ENCODE peak calls at places on chromosomes 6 and 20, in six cellular contexts. One of them, this sample, is unnamed.

GRCh38 chr6:159929819-159930218 is 39.0 kb downstream of the MAS1 start:
- DNase-seq in H9: no peak
- DNase-seq in H1: no peak
- DNase-seq in neuronal stem cell: no peak
- DNase-seq in trophoblast cell: no peak
- DNase-seq in mesenchymal stem cell: no peak
- DNase-seq in this sample: no peak

GRCh38 chr6:54801669-54802068 is 44.9 kb upstream of the FAM83B start:
- DNase-seq in neuronal stem cell: no peak
- DNase-seq in H1: no peak
- DNase-seq in mesenchymal stem cell: peak
- DNase-seq in H9: no peak
- DNase-seq in trophoblast cell: peak
- DNase-seq in this sample: peak

GRCh38 chr6:122783401-122783800 is 3.9 kb downstream of the FABP7 start:
- DNase-seq in trophoblast cell: no peak
- DNase-seq in neuronal stem cell: no peak
- DNase-seq in H1: no peak
- DNase-seq in mesenchymal stem cell: no peak
- DNase-seq in H9: no peak
- DNase-seq in this sample: no peak

GRCh38 chr6:101517632-101518031 is 124.1 kb downstream of the GRIK2 start:
- DNase-seq in H9: no peak
- DNase-seq in trophoblast cell: no peak
- DNase-seq in neuronal stem cell: no peak
- DNase-seq in H1: no peak
- DNase-seq in mesenchymal stem cell: no peak
- DNase-seq in this sample: no peak

GRCh38 chr6:146047356-146047755 is 18.5 kb downstream of the GRM1 start:
- DNase-seq in trophoblast cell: no peak
- DNase-seq in H1: no peak
- DNase-seq in neuronal stem cell: no peak
- DNase-seq in H9: no peak
- DNase-seq in mesenchymal stem cell: no peak
- DNase-seq in this sample: no peak

GRCh38 chr20:31836853-31837608 is 8.4 kb downstream of the FOXS1 start:
- DNase-seq in H1: no peak
- DNase-seq in mesenchymal stem cell: no peak
- DNase-seq in neuronal stem cell: no peak
- DNase-seq in trophoblast cell: no peak
- DNase-seq in H9: no peak
- DNase-seq in this sample: no peak

GRCh38 chr6:121143476-121143875 is 190.8 kb downstream of the TBC1D32 start:
- DNase-seq in neuronal stem cell: no peak
- DNase-seq in H9: no peak
- DNase-seq in trophoblast cell: peak
- DNase-seq in H1: no peak
- DNase-seq in mesenchymal stem cell: no peak
- DNase-seq in this sample: no peak

GRCh38 chr20:32968833-32969241 is 35.4 kb downstream of the SUN5 start:
- DNase-seq in H1: no peak
- DNase-seq in trophoblast cell: no peak
- DNase-seq in H9: peak
- DNase-seq in neuronal stem cell: no peak
- DNase-seq in mesenchymal stem cell: no peak
- DNase-seq in this sample: no peak

GRCh38 chr20:5080384-5080877 is 39.3 kb downstream of the PCNA start:
- DNase-seq in H1: no peak
- DNase-seq in trophoblast cell: peak
- DNase-seq in mesenchymal stem cell: peak
- DNase-seq in H9: no peak
- DNase-seq in neuronal stem cell: no peak
- DNase-seq in this sample: peak

GRCh38 chr6:71072508-71072907 is 115.6 kb upstream of the B3GAT2 start:
- DNase-seq in neuronal stem cell: peak
- DNase-seq in H1: no peak
- DNase-seq in trophoblast cell: no peak
- DNase-seq in H9: no peak
- DNase-seq in mesenchymal stem cell: peak
- DNase-seq in this sample: peak

GRCh38 chr6:20770776-20771175 is 236.5 kb downstream of the CDKAL1 start:
- DNase-seq in H9: no peak
- DNase-seq in H1: no peak
- DNase-seq in mesenchymal stem cell: no peak
- DNase-seq in neuronal stem cell: no peak
- DNase-seq in trophoblast cell: no peak
- DNase-seq in this sample: no peak

GRCh38 chr6:3489032-3489757 is 32.3 kb upstream of the SLC22A23 start:
- DNase-seq in neuronal stem cell: no peak
- DNase-seq in H1: no peak
- DNase-seq in mesenchymal stem cell: no peak
- DNase-seq in trophoblast cell: peak
- DNase-seq in H9: no peak
- DNase-seq in this sample: peak

GRCh38 chr20:62716198-62716940 is 7.7 kb downstream of the NTSR1 start:
- DNase-seq in H1: no peak
- DNase-seq in mesenchymal stem cell: no peak
- DNase-seq in trophoblast cell: no peak
- DNase-seq in H9: no peak
- DNase-seq in neuronal stem cell: no peak
- DNase-seq in this sample: peak

GRCh38 chr6:35973670-35974222 is 50.7 kb downstream of the SLC26A8 start:
- DNase-seq in neuronal stem cell: no peak
- DNase-seq in mesenchymal stem cell: peak
- DNase-seq in H1: no peak
- DNase-seq in H9: no peak
- DNase-seq in trophoblast cell: peak
- DNase-seq in this sample: no peak

GRCh38 chr6:109305028-109305427 is 77.2 kb downstream of the CD164 start:
- DNase-seq in mesenchymal stem cell: no peak
- DNase-seq in H1: no peak
- DNase-seq in neuronal stem cell: no peak
- DNase-seq in trophoblast cell: no peak
- DNase-seq in H9: no peak
- DNase-seq in this sample: no peak

GRCh38 chr6:80182291-80182690 is 75.8 kb downstream of the BCKDHB start:
- DNase-seq in neuronal stem cell: no peak
- DNase-seq in mesenchymal stem cell: peak
- DNase-seq in H9: no peak
- DNase-seq in trophoblast cell: no peak
- DNase-seq in H1: no peak
- DNase-seq in this sample: peak

GRCh38 chr6:132763269-132763668 is 5.6 kb upstream of the VNN2 start:
- DNase-seq in trophoblast cell: no peak
- DNase-seq in H1: no peak
- DNase-seq in neuronal stem cell: no peak
- DNase-seq in mesenchymal stem cell: peak
- DNase-seq in H9: no peak
- DNase-seq in this sample: no peak

GRCh38 chr6:9921366-9921765 is 493.5 kb downstream of the TFAP2A start:
- DNase-seq in neuronal stem cell: no peak
- DNase-seq in mesenchymal stem cell: no peak
- DNase-seq in H1: no peak
- DNase-seq in trophoblast cell: no peak
- DNase-seq in H9: no peak
- DNase-seq in this sample: no peak

GRCh38 chr6:170433163-170434095 is 119.7 kb downstream of the PSMB1 start:
- DNase-seq in H1: no peak
- DNase-seq in H9: no peak
- DNase-seq in trophoblast cell: no peak
- DNase-seq in mesenchymal stem cell: no peak
- DNase-seq in neuronal stem cell: no peak
- DNase-seq in this sample: no peak

GRCh38 chr6:33577106-33577535 is 3.0 kb downstream of the BAK1 start:
- DNase-seq in mesenchymal stem cell: no peak
- DNase-seq in H9: no peak
- DNase-seq in trophoblast cell: no peak
- DNase-seq in neuronal stem cell: no peak
- DNase-seq in H1: no peak
- DNase-seq in this sample: no peak

GRCh38 chr20:38581013-38581412 is at the start of gene ADIG:
- DNase-seq in H9: no peak
- DNase-seq in trophoblast cell: no peak
- DNase-seq in neuronal stem cell: no peak
- DNase-seq in mesenchymal stem cell: no peak
- DNase-seq in H1: no peak
- DNase-seq in this sample: no peak

GRCh38 chr6:10373642-10374359 is 41.1 kb downstream of the TFAP2A start:
- DNase-seq in mesenchymal stem cell: no peak
- DNase-seq in H9: no peak
- DNase-seq in trophoblast cell: peak
- DNase-seq in neuronal stem cell: no peak
- DNase-seq in H1: no peak
- DNase-seq in this sample: peak

GRCh38 chr20:1870792-1871550 is 24.2 kb upstream of the SIRPA start:
- DNase-seq in H1: no peak
- DNase-seq in trophoblast cell: no peak
- DNase-seq in H9: no peak
- DNase-seq in neuronal stem cell: no peak
- DNase-seq in mesenchymal stem cell: no peak
- DNase-seq in this sample: peak

GRCh38 chr6:107488875-107489635 is 862 bp upstream of the SOBP start:
- DNase-seq in H1: peak
- DNase-seq in trophoblast cell: peak
- DNase-seq in neuronal stem cell: no peak
- DNase-seq in mesenchymal stem cell: peak
- DNase-seq in H9: peak
- DNase-seq in this sample: peak

GRCh38 chr6:128357391-128358110 is 162.8 kb downstream of the PTPRK start:
- DNase-seq in H9: no peak
- DNase-seq in mesenchymal stem cell: no peak
- DNase-seq in neuronal stem cell: no peak
- DNase-seq in trophoblast cell: no peak
- DNase-seq in H1: no peak
- DNase-seq in this sample: no peak

GRCh38 chr6:134173007-134173690 is 120.7 kb upstream of the SLC2A12 start:
- DNase-seq in trophoblast cell: no peak
- DNase-seq in mesenchymal stem cell: no peak
- DNase-seq in H1: no peak
- DNase-seq in neuronal stem cell: no peak
- DNase-seq in H9: no peak
- DNase-seq in this sample: peak

GRCh38 chr20:33559212-33559611 is 69.3 kb downstream of the CBFA2T2 start:
- DNase-seq in trophoblast cell: no peak
- DNase-seq in mesenchymal stem cell: no peak
- DNase-seq in neuronal stem cell: no peak
- DNase-seq in H9: no peak
- DNase-seq in H1: no peak
- DNase-seq in this sample: no peak

GRCh38 chr6:37171141-37171969 is 1.4 kb downstream of the PIM1 start:
- DNase-seq in neuronal stem cell: peak
- DNase-seq in trophoblast cell: peak
- DNase-seq in H9: peak
- DNase-seq in mesenchymal stem cell: peak
- DNase-seq in H1: peak
- DNase-seq in this sample: peak

GRCh38 chr20:5864428-5864827 is 85.9 kb downstream of the TRMT6 start:
- DNase-seq in H9: no peak
- DNase-seq in H1: no peak
- DNase-seq in neuronal stem cell: no peak
- DNase-seq in trophoblast cell: no peak
- DNase-seq in mesenchymal stem cell: no peak
- DNase-seq in this sample: no peak

GRCh38 chr6:25613415-25613814 is 38.6 kb upstream of the SCGN start:
- DNase-seq in H1: no peak
- DNase-seq in neuronal stem cell: no peak
- DNase-seq in H9: no peak
- DNase-seq in trophoblast cell: no peak
- DNase-seq in mesenchymal stem cell: no peak
- DNase-seq in this sample: no peak

GRCh38 chr6:54085526-54085925 is 25.7 kb upstream of the MLIP start:
- DNase-seq in H9: no peak
- DNase-seq in H1: no peak
- DNase-seq in mesenchymal stem cell: peak
- DNase-seq in trophoblast cell: no peak
- DNase-seq in neuronal stem cell: no peak
- DNase-seq in this sample: peak

DNA sequence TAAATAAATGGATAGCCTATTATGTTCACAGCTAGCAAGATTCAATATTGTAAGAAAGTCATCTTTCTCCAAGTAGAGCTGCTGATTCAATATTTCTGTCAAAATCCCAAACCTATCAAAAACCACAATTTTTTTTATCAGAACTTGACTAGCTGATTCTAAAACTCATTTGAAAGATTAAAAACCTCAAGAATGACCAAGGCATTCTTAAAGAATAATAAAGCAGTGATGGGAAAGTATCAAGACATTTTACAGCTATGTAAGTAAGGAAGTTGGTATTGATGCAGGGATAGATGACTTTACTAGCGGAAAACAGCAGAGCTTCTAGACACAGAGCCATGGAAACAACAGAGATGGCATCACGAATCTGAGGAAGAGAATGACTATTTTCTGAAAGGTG is 64.7 kb downstream of the SAMD3 start:
- DNase-seq in H1: no peak
- DNase-seq in mesenchymal stem cell: no peak
- DNase-seq in trophoblast cell: no peak
- DNase-seq in H9: no peak
- DNase-seq in neuronal stem cell: no peak
- DNase-seq in this sample: no peak
- H3K14ac ChIP-seq in H1: no peak
- H3K14ac ChIP-seq in mesenchymal stem cell: no peak
- H3K14ac ChIP-seq in trophoblast cell: no peak
- H3K14ac ChIP-seq in H9: no peak
- H3K14ac ChIP-seq in neuronal stem cell: no peak
- H3K14ac ChIP-seq in this sample: no peak

GRCh38 chr6:162363757-162364156 is 363.8 kb downstream of the PRKN start:
- DNase-seq in mesenchymal stem cell: no peak
- DNase-seq in neuronal stem cell: no peak
- DNase-seq in H1: no peak
- DNase-seq in trophoblast cell: peak
- DNase-seq in H9: no peak
- DNase-seq in this sample: no peak
- H4K8ac ChIP-seq in mesenchymal stem cell: no peak
- H4K8ac ChIP-seq in neuronal stem cell: no peak
- H4K8ac ChIP-seq in H1: no peak
- H4K8ac ChIP-seq in trophoblast cell: no peak
- H4K8ac ChIP-seq in H9: no peak
- H4K8ac ChIP-seq in this sample: no peak

DNA sequence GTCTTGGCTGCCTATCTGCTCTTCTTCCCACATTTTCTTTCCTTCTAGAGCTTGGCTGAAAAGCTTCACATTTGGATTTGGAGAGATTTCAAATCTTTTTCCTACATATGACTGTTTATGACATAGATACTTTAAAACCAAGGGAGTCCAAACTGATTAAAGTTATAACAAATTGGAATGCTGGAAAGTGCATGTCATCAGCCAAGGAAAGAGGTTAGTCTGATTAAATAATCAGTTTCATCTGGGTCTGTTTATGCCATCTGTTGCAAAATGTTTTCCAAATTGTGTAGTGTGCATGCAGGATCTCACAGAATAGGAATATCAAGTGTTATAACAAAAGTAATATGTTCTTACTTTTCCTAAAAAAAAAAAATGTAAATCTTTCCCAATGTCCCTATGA is 230.3 kb upstream of the FOXQ1 start:
- DNase-seq in mesenchymal stem cell: peak
- DNase-seq in H1: no peak
- DNase-seq in neuronal stem cell: no peak
- DNase-seq in H9: no peak
- DNase-seq in trophoblast cell: no peak
- DNase-seq in this sample: peak
- H3K9ac ChIP-seq in mesenchymal stem cell: peak
- H3K9ac ChIP-seq in H1: no peak
- H3K9ac ChIP-seq in neuronal stem cell: no peak
- H3K9ac ChIP-seq in H9: no peak
- H3K9ac ChIP-seq in trophoblast cell: no peak
- H3K9ac ChIP-seq in this sample: no peak

GRCh38 chr6:72849346-72849745 is 227.5 kb downstream of the KCNQ5 start:
- DNase-seq in H9: no peak
- DNase-seq in H1: no peak
- DNase-seq in trophoblast cell: no peak
- DNase-seq in neuronal stem cell: no peak
- DNase-seq in mesenchymal stem cell: no peak
- DNase-seq in this sample: peak
- H3K14ac ChIP-seq in H9: no peak
- H3K14ac ChIP-seq in H1: no peak
- H3K14ac ChIP-seq in trophoblast cell: no peak
- H3K14ac ChIP-seq in neuronal stem cell: no peak
- H3K14ac ChIP-seq in mesenchymal stem cell: no peak
- H3K14ac ChIP-seq in this sample: no peak